ENCODE peak calls at places on chromosomes 6 and 20, in nine cellular contexts. N is left lung; H is fibroblast of lung; O is H1; W is CD4-positive, alpha-beta T cell; C is GM23248; P is tibial nerve; A is adipocyte; Z is right cardiac atrium. D is an unnamed sample. For H3K27me3, the result is how much of the 10 kb centered on the place peaks cover.

GRCh38 chr6:126897779-126898178 is 220.7 kb upstream of the RSPO3 start:
- DNase-seq in N (no peak), H (no peak), O (no peak), W (no peak), C (no peak), P (no peak), A (no peak), Z (no peak), D (no peak)

GRCh38 chr6:141552463-141552862 is 580.3 kb upstream of the GJE1 start:
- DNase-seq in N (no peak), H (peak), O (no peak), W (no peak), C (peak), P (no peak), A (peak), Z (no peak), D (no peak)

GRCh38 chr6:88952065-88952704 is 11.2 kb downstream of the RNGTT start:
- DNase-seq in N (no peak), H (no peak), O (no peak), W (no peak), C (peak), P (no peak), A (no peak), Z (no peak), D (no peak)

GRCh38 chr20:52972190-52972937 is at the start of gene TSHZ2:
- DNase-seq in N (peak), H (peak), O (peak), W (peak), C (peak), P (peak), A (peak), Z (peak), D (no peak)

GRCh38 chr6:74480561-74480960 is 725.3 kb downstream of the COL12A1 start:
- DNase-seq in N (no peak), H (no peak), O (no peak), W (no peak), C (peak), P (no peak), A (no peak), Z (no peak), D (no peak)

GRCh38 chr6:41370488-41371111 is 35.2 kb downstream of the NCR2 start:
- DNase-seq in N (no peak), H (no peak), O (peak), W (no peak), C (no peak), P (no peak), A (no peak), Z (no peak), D (no peak)

GRCh38 chr20:25037288-25038102 is 20.4 kb downstream of the ACSS1 start:
- DNase-seq in N (no peak), H (no peak), O (no peak), W (no peak), C (no peak), P (no peak), A (no peak), Z (no peak), D (no peak)

GRCh38 chr6:36984581-36985383 is 1.2 kb downstream of the MTCH1 start:
- DNase-seq in N (peak), H (peak), O (peak), W (peak), C (peak), P (peak), A (peak), Z (peak), D (peak)

GRCh38 chr20:62776692-62777527 is 19.4 kb upstream of the MRGBP start:
- DNase-seq in N (no peak), H (no peak), O (no peak), W (peak), C (no peak), P (no peak), A (no peak), Z (no peak), D (no peak)

GRCh38 chr6:141033101-141033500 is 1099.6 kb upstream of the GJE1 start:
- DNase-seq in N (no peak), H (peak), O (no peak), W (no peak), C (peak), P (no peak), A (peak), Z (no peak), D (no peak)

GRCh38 chr6:22544469-22544868 is 24.9 kb upstream of the HDGFL1 start:
- DNase-seq in N (no peak), H (no peak), O (no peak), W (no peak), C (no peak), P (no peak), A (no peak), Z (no peak), D (no peak)

GRCh38 chr6:1311400-1312192 is at the start of gene FOXQ1:
- DNase-seq in N (peak), H (peak), O (peak), W (no peak), C (peak), P (no peak), A (peak), Z (peak), D (peak)

GRCh38 chr20:25452333-25452732 is 44.9 kb downstream of the GINS1 start:
- DNase-seq in N (no peak), H (no peak), O (no peak), W (no peak), C (no peak), P (no peak), A (no peak), Z (no peak), D (no peak)

GRCh38 chr6:16505711-16506362 is 255.4 kb downstream of the ATXN1 start:
- DNase-seq in N (no peak), H (peak), O (no peak), W (no peak), C (peak), P (no peak), A (peak), Z (no peak), D (no peak)

GRCh38 chr20:39897058-39897457 is 792.0 kb downstream of the MAFB start:
- DNase-seq in N (no peak), H (peak), O (no peak), W (no peak), C (peak), P (no peak), A (peak), Z (no peak), D (no peak)

GRCh38 chr20:63706852-63707557 is 771 bp downstream of the ARFRP1 start:
- DNase-seq in N (peak), H (peak), O (peak), W (peak), C (peak), P (no peak), A (peak), Z (peak), D (peak)

GRCh38 chr6:134178230-134179044 is 126.0 kb upstream of the SLC2A12 start:
- DNase-seq in N (peak), H (peak), O (peak), W (peak), C (peak), P (peak), A (peak), Z (peak), D (peak)

GRCh38 chr20:45833883-45834796 is 541 bp downstream of the SNX21 start:
- DNase-seq in N (peak), H (peak), O (peak), W (peak), C (peak), P (peak), A (peak), Z (peak), D (peak)

GRCh38 chr20:54148947-54149764 is 24.6 kb downstream of the CYP24A1 start:
- DNase-seq in N (no peak), H (no peak), O (no peak), W (no peak), C (no peak), P (no peak), A (no peak), Z (no peak), D (no peak)

GRCh38 chr20:61512475-61512874 is 260.4 kb downstream of the CDH4 start:
- DNase-seq in N (no peak), H (no peak), O (no peak), W (no peak), C (no peak), P (no peak), A (no peak), Z (no peak), D (peak)
- H3K27me3 ChIP-seq in N (under half), H (under half), O (under half), W (under half), C (under half), P (under half), A (under half), Z (under half), D (under half)

DNA sequence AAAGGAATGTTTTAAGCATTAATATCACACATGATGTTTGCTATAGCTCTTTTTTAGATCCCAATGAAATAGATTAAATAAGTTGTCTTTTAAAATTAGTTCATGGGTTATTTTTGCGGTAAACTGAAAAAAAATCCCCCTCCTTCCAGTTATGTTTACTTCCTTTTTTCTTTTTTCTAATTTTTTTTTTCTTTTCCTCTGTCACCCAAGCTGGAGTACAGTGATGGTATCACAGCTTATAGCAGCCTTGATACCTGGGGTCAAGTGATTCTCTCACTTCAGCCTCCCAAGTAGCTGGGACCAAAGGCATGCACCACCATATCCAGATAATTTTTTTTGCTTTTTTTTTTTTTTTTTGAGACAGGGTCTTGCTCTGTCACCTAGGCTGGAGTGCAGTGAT is 17.8 kb upstream of the SCAF8 start:
- DNase-seq in N (no peak), H (no peak), O (no peak), W (no peak), C (no peak), P (no peak), A (no peak), Z (no peak), D (no peak)
- H3K27me3 ChIP-seq in N (under half), H (under half), O (under half), W (under half), C (under half), P (under half), A (under half), Z (under half), D (under half)

GRCh38 chr20:845967-846893 is 12.7 kb downstream of the FAM110A start:
- DNase-seq in N (no peak), H (no peak), O (no peak), W (no peak), C (no peak), P (no peak), A (no peak), Z (peak), D (no peak)

GRCh38 chr20:844473-845225 is 11.1 kb downstream of the FAM110A start:
- DNase-seq in N (peak), H (peak), O (peak), W (peak), C (peak), P (peak), A (peak), Z (peak), D (peak)

GRCh38 chr20:846894-847278 is 13.4 kb downstream of the FAM110A start:
- DNase-seq in N (no peak), H (no peak), O (no peak), W (peak), C (no peak), P (no peak), A (no peak), Z (peak), D (peak)

GRCh38 chr20:843908-844307 is 10.4 kb downstream of the FAM110A start:
- DNase-seq in N (no peak), H (no peak), O (no peak), W (no peak), C (no peak), P (no peak), A (no peak), Z (peak), D (no peak)

DNA sequence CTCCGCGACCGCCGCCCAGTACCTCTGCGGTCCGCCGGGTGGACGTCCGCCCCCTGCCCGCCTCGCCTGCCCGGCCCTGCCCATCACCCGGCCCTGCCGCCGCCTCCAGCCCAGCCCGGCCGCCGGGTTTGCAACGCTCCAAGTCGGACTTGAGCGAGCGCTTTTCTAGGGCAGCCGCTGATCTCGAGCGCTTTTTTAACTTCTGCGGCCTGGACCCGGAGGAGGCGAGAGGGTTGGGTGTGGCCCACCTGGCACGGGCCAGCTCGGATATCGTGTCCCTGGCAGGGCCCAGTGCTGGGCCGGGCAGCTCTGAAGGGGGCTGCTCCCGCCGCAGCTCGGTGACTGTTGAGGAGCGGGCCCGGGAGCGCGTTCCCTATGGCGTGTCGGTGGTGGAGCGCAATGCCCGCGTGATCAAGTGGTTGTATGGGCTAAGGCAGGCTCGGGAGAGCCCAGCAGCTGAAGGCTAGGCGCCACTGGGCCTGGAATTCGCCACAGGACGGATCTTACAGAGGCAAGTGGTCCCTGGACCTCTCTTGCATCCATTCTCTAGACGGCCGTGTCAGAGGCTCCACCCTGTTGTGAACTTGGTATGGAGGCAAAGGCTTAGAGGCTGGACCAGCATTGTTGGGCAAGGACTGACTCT is 11.8 kb downstream of the FAM110A start:
- DNase-seq in N (no peak), H (no peak), O (peak), W (no peak), C (no peak), P (no peak), A (no peak), Z (peak), D (peak)
- H3K27me3 ChIP-seq in N (under half), H (under half), O (under half), W (under half), C (under half), P (under half), A (under half), Z (under half), D (under half)

GRCh38 chr20:21663465-21663864 is 42.0 kb upstream of the PAX1 start:
- DNase-seq in N (no peak), H (no peak), O (no peak), W (no peak), C (no peak), P (no peak), A (no peak), Z (no peak), D (no peak)
- H3K27me3 ChIP-seq in N (under half), H (under half), O (under half), W (under half), C (under half), P (under half), A (under half), Z (under half), D (under half)

DNA sequence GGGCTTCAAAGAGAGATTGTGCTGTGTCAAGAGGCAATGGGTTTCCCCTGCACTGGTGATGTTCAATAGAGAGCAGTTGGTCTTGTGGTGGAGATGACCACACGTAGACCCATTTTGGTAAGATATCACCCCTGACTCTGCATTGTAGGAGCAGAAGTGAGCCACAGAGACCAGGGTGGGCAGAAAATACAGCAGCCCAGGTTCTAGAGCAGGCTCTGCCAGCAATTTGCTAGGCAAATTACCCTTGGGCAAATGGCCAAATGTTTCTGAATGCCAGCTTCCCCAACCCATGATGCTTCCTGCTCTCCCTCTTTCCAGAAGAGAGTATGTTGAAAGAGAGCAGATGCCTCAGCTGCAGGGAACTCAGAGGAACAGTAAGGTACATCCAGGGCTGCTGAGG is 317.3 kb upstream of the MOCS1 start:
- DNase-seq in N (no peak), H (no peak), O (no peak), W (no peak), C (no peak), P (no peak), A (no peak), Z (no peak), D (no peak)
- H3K27me3 ChIP-seq in N (under half), H (under half), O (under half), W (under half), C (under half), P (under half), A (under half), Z (under half), D (under half)

GRCh38 chr6:168201383-168201782 is 118.2 kb downstream of the DACT2 start:
- DNase-seq in N (no peak), H (no peak), O (no peak), W (no peak), C (no peak), P (no peak), A (no peak), Z (peak), D (peak)
- H3K27me3 ChIP-seq in N (under half), H (under half), O (under half), W (under half), C (under half), P (under half), A (under half), Z (under half), D (under half)

DNA sequence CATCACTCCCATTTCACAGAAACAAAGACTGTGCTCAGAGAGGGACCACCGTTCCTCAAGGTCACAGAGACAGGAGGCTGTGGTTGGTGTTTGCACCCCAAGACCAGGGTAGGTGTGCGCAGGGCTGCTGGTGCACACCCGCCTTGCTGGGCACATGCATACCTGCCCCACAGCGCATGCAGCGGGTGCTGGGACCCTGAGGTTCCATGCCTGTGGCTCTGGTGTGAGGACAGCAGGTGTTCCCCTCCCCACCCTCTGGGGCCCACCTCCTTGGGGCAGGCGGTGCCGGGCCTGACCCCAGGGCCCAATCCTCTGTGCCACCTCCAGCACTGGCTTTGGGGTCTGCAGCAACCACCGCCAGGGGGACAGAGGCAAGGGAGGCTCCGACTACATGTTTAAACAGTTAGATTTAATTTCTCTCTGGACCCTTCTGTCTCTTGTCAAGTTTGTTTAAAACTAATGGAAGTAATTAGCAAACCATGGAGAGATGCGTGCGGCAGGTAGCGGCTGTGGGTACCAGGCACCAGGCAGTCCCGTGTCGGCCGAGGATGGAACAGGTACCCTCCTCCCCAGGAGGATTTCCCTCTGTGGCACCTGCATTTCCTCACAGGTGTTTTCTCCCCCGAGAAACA is 327.8 kb downstream of the TAF4 start:
- DNase-seq in N (no peak), H (no peak), O (no peak), W (no peak), C (no peak), P (no peak), A (no peak), Z (no peak), D (no peak)
- H3K27me3 ChIP-seq in N (under half), H (under half), O (under half), W (under half), C (under half), P (under half), A (under half), Z (under half), D (under half)

DNA sequence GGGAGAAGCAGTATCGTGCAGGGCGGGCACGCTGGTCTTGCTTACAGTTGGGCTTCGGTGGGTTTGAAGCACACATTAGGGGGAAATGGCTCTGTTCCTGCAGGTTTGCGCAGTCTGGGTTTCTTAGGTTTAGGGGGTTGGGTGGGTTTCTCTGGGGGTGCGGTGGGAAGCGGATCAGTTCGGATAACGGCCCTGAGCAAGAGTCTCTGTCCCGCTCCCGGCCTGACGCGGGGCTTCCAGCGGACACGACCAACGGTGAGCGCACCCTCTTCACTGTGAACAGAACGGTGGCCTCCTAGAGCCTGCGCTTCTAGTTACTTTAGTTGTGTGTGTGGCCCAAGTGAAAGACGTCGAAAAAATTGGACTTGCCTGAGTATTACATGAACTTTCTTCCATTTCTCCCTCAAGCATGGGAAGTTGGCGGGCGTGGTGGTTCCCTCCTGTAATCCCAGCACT is 635 bp upstream of the ELOVL2 start:
- DNase-seq in N (no peak), H (no peak), O (no peak), W (no peak), C (no peak), P (no peak), A (no peak), Z (no peak), D (no peak)
- H3K27me3 ChIP-seq in N (half or more), H (under half), O (under half), W (half or more), C (under half), P (under half), A (under half), Z (under half), D (half or more)

GRCh38 chr20:21520702-21521595 is 7.1 kb upstream of the NKX2-2 start:
- DNase-seq in N (no peak), H (no peak), O (no peak), W (no peak), C (peak), P (no peak), A (no peak), Z (no peak), D (no peak)
- H3K27me3 ChIP-seq in N (half or more), H (half or more), O (half or more), W (half or more), C (half or more), P (under half), A (half or more), Z (under half), D (half or more)

DNA sequence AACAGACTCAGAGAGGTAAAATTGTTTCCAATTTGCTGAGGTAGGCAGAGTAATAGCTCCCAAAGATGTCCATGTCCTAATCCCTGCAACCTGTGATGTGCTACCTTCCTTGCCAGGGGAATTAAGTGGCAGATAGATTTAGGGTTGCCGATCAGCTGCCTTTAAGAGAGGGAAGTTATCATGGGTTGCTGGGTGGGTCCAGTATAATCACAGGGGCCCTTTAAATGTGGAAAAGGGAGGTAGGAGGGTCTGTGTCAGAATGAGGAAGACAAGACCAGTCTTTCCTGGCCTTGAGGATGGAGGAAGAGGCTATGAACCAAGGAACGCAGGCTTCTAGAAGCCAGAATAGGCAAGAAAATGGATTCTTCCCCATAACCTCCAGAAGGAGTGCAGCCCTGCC is 50.7 kb downstream of the CTCFL start:
- DNase-seq in N (no peak), H (no peak), O (no peak), W (no peak), C (no peak), P (no peak), A (no peak), Z (no peak), D (no peak)
- H3K27me3 ChIP-seq in N (under half), H (under half), O (under half), W (under half), C (half or more), P (under half), A (half or more), Z (under half), D (under half)